ENCODE peak calls at places on chromosome 18, in nine cellular contexts. Q, H, W, I, A, J, E, V and U are unnamed samples.

GRCh38 chr18:25291150-25291549 is 60.8 kb downstream of the ZNF521 start:
- DNase-seq in W (no peak), H (no peak), V (no peak), I (no peak), E (no peak), Q (no peak), J (no peak), A (no peak), U (no peak)

GRCh38 chr18:22465859-22466602 is 48.3 kb upstream of the CTAGE1 start:
- DNase-seq in A (peak), Q (peak), V (no peak), I (no peak), J (peak), H (no peak), E (no peak), W (no peak), U (no peak)

GRCh38 chr18:31206064-31206463 is 43.4 kb upstream of the DSC1 start:
- DNase-seq in Q (peak), H (no peak), E (no peak), J (peak), V (no peak), I (no peak), A (no peak), W (no peak), U (no peak)

GRCh38 chr18:2169656-2170055 is 401.6 kb downstream of the METTL4 start:
- DNase-seq in E (no peak), A (no peak), H (no peak), Q (no peak), V (no peak), I (no peak), W (no peak), J (no peak), U (no peak)

GRCh38 chr18:57916684-57917083 is 113.6 kb upstream of the ATP8B1 start:
- DNase-seq in J (no peak), E (no peak), A (no peak), W (no peak), Q (no peak), I (no peak), V (no peak), H (no peak), U (no peak)

GRCh38 chr18:55968550-55968949 is 380.6 kb upstream of the TCF4 start:
- DNase-seq in I (no peak), A (no peak), H (no peak), J (no peak), V (no peak), W (no peak), Q (no peak), E (no peak), U (no peak)

GRCh38 chr18:32201936-32202335 is 12.1 kb downstream of the MEP1B start:
- DNase-seq in E (no peak), H (no peak), I (no peak), V (no peak), A (no peak), W (no peak), Q (no peak), J (no peak), U (no peak)

GRCh38 chr18:22674300-22674699 is 256.6 kb upstream of the CTAGE1 start:
- DNase-seq in A (no peak), I (no peak), H (no peak), J (peak), V (no peak), W (no peak), E (no peak), Q (no peak), U (no peak)

GRCh38 chr18:961644-962355 is 57.1 kb downstream of the ADCYAP1 start:
- DNase-seq in H (peak), Q (peak), E (peak), J (peak), V (no peak), A (peak), I (peak), W (no peak), U (peak)

GRCh38 chr18:68665623-68666022 is 49.3 kb downstream of the TMX3 start:
- DNase-seq in Q (no peak), I (no peak), W (no peak), H (no peak), V (no peak), E (no peak), A (no peak), J (peak), U (no peak)

GRCh38 chr18:38369772-38370690 is 804.4 kb upstream of the CELF4 start:
- DNase-seq in H (no peak), E (no peak), V (no peak), Q (no peak), J (no peak), I (no peak), A (no peak), W (no peak), U (no peak)

GRCh38 chr18:21255211-21255610 is 13.2 kb downstream of the GREB1L start:
- DNase-seq in W (no peak), I (no peak), H (no peak), J (no peak), V (no peak), E (no peak), Q (no peak), A (no peak), U (no peak)

GRCh38 chr18:53864758-53865157 is 359.7 kb downstream of the MBD2 start:
- DNase-seq in Q (no peak), H (peak), V (no peak), J (no peak), A (no peak), E (no peak), I (no peak), W (no peak), U (no peak)

GRCh38 chr18:79630266-79631095 is 49.1 kb upstream of the CTDP1 start:
- DNase-seq in H (no peak), J (peak), V (no peak), E (no peak), W (no peak), A (no peak), Q (no peak), I (no peak), U (no peak)

GRCh38 chr18:3463052-3463451 is 13.1 kb downstream of the TGIF1 start:
- DNase-seq in J (no peak), A (no peak), V (no peak), H (no peak), E (no peak), I (no peak), Q (no peak), W (no peak), U (no peak)

GRCh38 chr18:60693426-60693825 is 320.9 kb upstream of the MC4R start:
- DNase-seq in Q (no peak), I (no peak), W (no peak), J (no peak), V (no peak), E (no peak), H (no peak), A (no peak), U (no peak)

GRCh38 chr18:79465392-79465991 is 69.8 kb downstream of the NFATC1 start:
- DNase-seq in W (no peak), J (peak), I (peak), E (no peak), V (no peak), H (peak), A (no peak), Q (no peak), U (no peak)

GRCh38 chr18:42185486-42185885 is 230.5 kb downstream of the PIK3C3 start:
- DNase-seq in I (no peak), V (no peak), W (no peak), J (no peak), E (no peak), H (no peak), A (no peak), Q (no peak), U (no peak)

GRCh38 chr18:13542520-13542847 is 183.9 kb downstream of the FAM210A start:
- DNase-seq in W (no peak), A (no peak), E (no peak), H (no peak), Q (no peak), J (no peak), V (no peak), I (peak), U (no peak)

GRCh38 chr18:48292229-48292628 is 117.0 kb downstream of the ZBTB7C start:
- DNase-seq in E (no peak), J (peak), Q (no peak), V (no peak), W (no peak), A (no peak), I (no peak), H (no peak), U (no peak)

GRCh38 chr18:79393181-79393598 is 2.5 kb upstream of the NFATC1 start:
- DNase-seq in I (peak), V (no peak), Q (no peak), W (peak), E (peak), H (peak), J (no peak), A (peak), U (peak)

GRCh38 chr18:46754188-46754587 is 2.7 kb downstream of the ST8SIA5 start:
- DNase-seq in V (no peak), H (no peak), E (no peak), I (no peak), A (no peak), J (peak), Q (no peak), W (no peak), U (peak)

GRCh38 chr18:32769242-32770180 is 3.3 kb downstream of the KLHL14 start:
- DNase-seq in Q (peak), I (peak), A (no peak), W (no peak), E (no peak), J (no peak), H (peak), V (peak), U (no peak)

GRCh38 chr18:67517224-67517765 is 775 bp upstream of the DSEL start:
- DNase-seq in A (peak), W (peak), I (peak), H (no peak), J (no peak), E (peak), V (peak), Q (no peak), U (no peak)

GRCh38 chr18:66138642-66139041 is 387.8 kb downstream of the CDH7 start:
- DNase-seq in V (no peak), E (no peak), A (no peak), J (no peak), Q (no peak), I (no peak), W (no peak), H (no peak), U (no peak)

GRCh38 chr18:66141716-66142115 is 390.9 kb downstream of the CDH7 start:
- DNase-seq in V (no peak), A (no peak), H (no peak), W (no peak), E (no peak), J (no peak), I (no peak), Q (no peak), U (no peak)

GRCh38 chr18:66143029-66143428 is 392.2 kb downstream of the CDH7 start:
- DNase-seq in Q (no peak), H (no peak), V (no peak), J (no peak), I (peak), A (no peak), E (no peak), W (no peak), U (no peak)
- H3K4me3 ChIP-seq in Q (no peak), H (no peak), V (no peak), J (no peak), I (no peak), A (no peak), E (no peak), W (no peak), U (no peak)

GRCh38 chr18:9927392-9928063 is 13.7 kb downstream of the VAPA start:
- DNase-seq in Q (no peak), A (no peak), J (no peak), I (no peak), H (no peak), E (no peak), V (no peak), W (no peak), U (no peak)
- H3K4me3 ChIP-seq in Q (no peak), A (no peak), J (no peak), I (no peak), H (no peak), E (no peak), V (no peak), W (no peak), U (no peak)

GRCh38 chr18:6997802-6998201 is 119.8 kb downstream of the LAMA1 start:
- DNase-seq in V (no peak), A (no peak), W (no peak), J (peak), I (no peak), E (no peak), H (no peak), Q (no peak), U (no peak)

GRCh38 chr18:7000484-7001096 is 117.0 kb downstream of the LAMA1 start:
- DNase-seq in Q (peak), V (no peak), E (no peak), A (no peak), W (no peak), J (peak), I (no peak), H (peak), U (peak)

GRCh38 chr18:7002107-7002506 is 115.5 kb downstream of the LAMA1 start:
- DNase-seq in E (no peak), W (no peak), V (no peak), Q (no peak), A (no peak), I (peak), J (no peak), H (peak), U (no peak)
- H3K4me3 ChIP-seq in E (no peak), W (no peak), V (no peak), Q (no peak), A (no peak), I (no peak), J (no peak), H (no peak), U (no peak)

DNA sequence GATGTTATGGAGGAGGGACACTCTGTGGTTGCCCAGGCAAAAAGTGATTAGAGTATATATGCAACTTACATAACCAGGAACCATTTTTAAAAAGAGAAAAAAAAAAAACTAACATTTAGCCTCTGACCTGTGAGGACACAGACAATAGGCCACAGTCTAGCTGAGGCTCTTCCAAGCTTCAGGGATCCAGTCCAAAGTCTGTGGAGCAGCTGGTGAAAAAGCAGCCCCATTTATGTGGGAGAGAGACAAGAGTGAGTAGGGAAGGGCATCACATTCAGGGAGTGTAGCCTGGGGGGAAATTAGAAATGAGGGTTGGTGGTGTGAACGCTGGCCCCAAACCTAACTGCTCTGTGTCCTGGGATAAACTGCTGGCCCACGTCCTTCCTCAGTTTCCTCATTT is 122.8 kb downstream of the MYO5B start:
- DNase-seq in Q (peak), W (no peak), A (no peak), I (no peak), E (no peak), V (no peak), J (no peak), H (no peak), U (no peak)
- H3K4me3 ChIP-seq in Q (no peak), W (no peak), A (no peak), I (no peak), E (no peak), V (no peak), J (no peak), H (no peak), U (no peak)

GRCh38 chr18:45167631-45168225 is 447.5 kb upstream of the SLC14A2 start:
- DNase-seq in I (no peak), V (no peak), W (peak), Q (no peak), J (no peak), A (no peak), H (no peak), E (no peak), U (no peak)

GRCh38 chr18:45166341-45167108 is 448.8 kb upstream of the SLC14A2 start:
- DNase-seq in Q (no peak), W (no peak), A (no peak), V (peak), E (no peak), H (no peak), J (no peak), I (no peak), U (no peak)

GRCh38 chr18:45165871-45166270 is 449.4 kb upstream of the SLC14A2 start:
- DNase-seq in Q (no peak), V (no peak), E (no peak), H (no peak), J (no peak), I (no peak), A (no peak), W (no peak), U (no peak)

GRCh38 chr18:45168883-45169585 is 446.2 kb upstream of the SLC14A2 start:
- DNase-seq in V (no peak), Q (no peak), E (no peak), H (no peak), I (no peak), A (no peak), J (peak), W (no peak), U (no peak)

GRCh38 chr18:45167109-45167551 is 448.1 kb upstream of the SLC14A2 start:
- DNase-seq in W (no peak), V (no peak), E (no peak), A (no peak), I (no peak), Q (no peak), H (no peak), J (no peak), U (no peak)
- H3K4me3 ChIP-seq in W (no peak), V (no peak), E (no peak), A (no peak), I (no peak), Q (no peak), H (no peak), J (no peak), U (no peak)

DNA sequence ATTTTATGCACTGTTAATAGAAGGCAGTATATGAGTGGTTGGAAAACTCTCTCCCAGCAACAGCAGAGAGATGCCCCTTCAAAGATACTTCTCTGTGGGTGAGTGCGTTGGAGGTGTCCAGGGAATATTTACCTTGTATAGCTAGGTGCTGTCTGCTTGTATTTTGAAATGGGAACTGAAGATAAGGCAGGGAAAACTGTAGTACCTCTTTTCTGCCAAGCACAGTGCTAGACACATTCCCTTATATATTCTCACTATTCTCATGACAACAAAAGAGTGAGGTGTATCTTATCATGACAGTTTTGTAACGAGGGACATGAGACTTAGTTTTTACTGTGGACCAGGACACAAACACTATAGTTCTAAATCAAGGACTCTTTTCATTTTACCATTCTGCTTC is 2.1 kb downstream of the TTC39C start:
- DNase-seq in V (no peak), E (no peak), Q (peak), W (no peak), I (no peak), A (no peak), H (peak), J (peak), U (no peak)
- H3K4me3 ChIP-seq in V (no peak), E (peak), Q (no peak), W (peak), I (no peak), A (no peak), H (no peak), J (peak), U (no peak)

GRCh38 chr18:27175914-27176313 is 9.2 kb downstream of the CHST9 start:
- DNase-seq in J (no peak), V (no peak), E (no peak), H (peak), Q (no peak), W (no peak), I (peak), A (no peak), U (no peak)
- H3K4me3 ChIP-seq in J (no peak), V (no peak), E (no peak), H (no peak), Q (no peak), W (no peak), I (no peak), A (no peak), U (no peak)